ENCODE peak calls at places on chromosome 12, in seven cellular contexts. N, R, J, V, H, M and Z are unnamed samples.

GRCh38 chr12:75666126-75666979 is 154.9 kb upstream of the KRR1 start:
- DNase-seq in N (no peak), R (no peak), J (no peak), V (no peak), H (peak; percentile 97), M (no peak), Z (no peak)

GRCh38 chr12:5907812-5908211 is 37.2 kb downstream of the ANO2 start:
- DNase-seq in N (no peak), R (no peak), J (no peak), V (no peak), H (no peak), M (no peak), Z (no peak)

GRCh38 chr12:6376079-6376941 is 947 bp upstream of the SCNN1A start:
- DNase-seq in N (no peak), R (peak; percentile 39), J (peak; percentile 74), V (peak; percentile 55), H (peak; percentile 64), M (no peak), Z (no peak)

GRCh38 chr12:95390192-95390591 is 83.8 kb upstream of the METAP2 start:
- DNase-seq in N (no peak), R (no peak), J (no peak), V (no peak), H (no peak), M (peak; percentile 19), Z (no peak)

GRCh38 chr12:126936181-126936851 is 1330.7 kb upstream of the TMEM132C start:
- DNase-seq in N (peak; percentile 19), R (no peak), J (no peak), V (no peak), H (no peak), M (peak; percentile 7), Z (no peak)

GRCh38 chr12:93173178-93173957 is 204.4 kb upstream of the NUDT4 start:
- DNase-seq in N (no peak), R (no peak), J (no peak), V (no peak), H (no peak), M (no peak), Z (no peak)

GRCh38 chr12:55068416-55069010 is 48.7 kb downstream of the NEUROD4 start:
- DNase-seq in N (peak; percentile 51), R (peak; percentile 69), J (no peak), V (peak; percentile 48), H (peak; percentile 30), M (no peak), Z (peak; percentile 53)

GRCh38 chr12:26566670-26567069 is 266.3 kb downstream of the ITPR2 start:
- DNase-seq in N (no peak), R (no peak), J (no peak), V (no peak), H (no peak), M (no peak), Z (no peak)

GRCh38 chr12:3247077-3247476 is 169.9 kb downstream of the TSPAN9 start:
- DNase-seq in N (no peak), R (no peak), J (no peak), V (no peak), H (no peak), M (no peak), Z (no peak)

GRCh38 chr12:33813536-33813935 is 208.8 kb upstream of the ALG10 start:
- DNase-seq in N (no peak), R (no peak), J (no peak), V (no peak), H (no peak), M (no peak), Z (no peak)

GRCh38 chr12:44847888-44848770 is 28.0 kb downstream of the NELL2 start:
- DNase-seq in N (no peak), R (no peak), J (no peak), V (no peak), H (no peak), M (peak; percentile 40), Z (no peak)

GRCh38 chr12:81811066-81811777 is 52.1 kb upstream of the PPFIA2 start:
- DNase-seq in N (no peak), R (no peak), J (no peak), V (no peak), H (no peak), M (no peak), Z (no peak)

GRCh38 chr12:125272252-125272980 is 207.2 kb downstream of the AACS start:
- DNase-seq in N (no peak), R (no peak), J (no peak), V (no peak), H (no peak), M (no peak), Z (no peak)

GRCh38 chr12:23585782-23586163 is 363.7 kb downstream of the SOX5 start:
- DNase-seq in N (no peak), R (no peak), J (peak; percentile 80), V (no peak), H (no peak), M (no peak), Z (peak; percentile 24)

GRCh38 chr12:51415931-51416330 is 8.7 kb upstream of the SLC4A8 start:
- DNase-seq in N (no peak), R (no peak), J (no peak), V (no peak), H (no peak), M (no peak), Z (no peak)

GRCh38 chr12:121989951-121990647 is 31.6 kb upstream of the BCL7A start:
- DNase-seq in N (no peak), R (no peak), J (no peak), V (no peak), H (no peak), M (no peak), Z (no peak)

GRCh38 chr12:30696486-30696885 is 817 bp upstream of the IPO8 start:
- DNase-seq in N (no peak), R (no peak), J (peak; percentile 64), V (peak; percentile 26), H (no peak), M (no peak), Z (no peak)

GRCh38 chr12:120262852-120263724 is 2.4 kb downstream of the PXN start:
- DNase-seq in N (no peak), R (no peak), J (no peak), V (no peak), H (no peak), M (no peak), Z (no peak)

GRCh38 chr12:89067436-89067835 is 284.9 kb downstream of the DUSP6 start:
- DNase-seq in N (peak; percentile 15), R (no peak), J (no peak), V (no peak), H (no peak), M (no peak), Z (no peak)

GRCh38 chr12:127145929-127146789 is 1120.8 kb upstream of the TMEM132C start:
- DNase-seq in N (peak; percentile 28), R (peak; percentile 96), J (no peak), V (peak; percentile 98), H (no peak), M (no peak), Z (no peak)

DNA sequence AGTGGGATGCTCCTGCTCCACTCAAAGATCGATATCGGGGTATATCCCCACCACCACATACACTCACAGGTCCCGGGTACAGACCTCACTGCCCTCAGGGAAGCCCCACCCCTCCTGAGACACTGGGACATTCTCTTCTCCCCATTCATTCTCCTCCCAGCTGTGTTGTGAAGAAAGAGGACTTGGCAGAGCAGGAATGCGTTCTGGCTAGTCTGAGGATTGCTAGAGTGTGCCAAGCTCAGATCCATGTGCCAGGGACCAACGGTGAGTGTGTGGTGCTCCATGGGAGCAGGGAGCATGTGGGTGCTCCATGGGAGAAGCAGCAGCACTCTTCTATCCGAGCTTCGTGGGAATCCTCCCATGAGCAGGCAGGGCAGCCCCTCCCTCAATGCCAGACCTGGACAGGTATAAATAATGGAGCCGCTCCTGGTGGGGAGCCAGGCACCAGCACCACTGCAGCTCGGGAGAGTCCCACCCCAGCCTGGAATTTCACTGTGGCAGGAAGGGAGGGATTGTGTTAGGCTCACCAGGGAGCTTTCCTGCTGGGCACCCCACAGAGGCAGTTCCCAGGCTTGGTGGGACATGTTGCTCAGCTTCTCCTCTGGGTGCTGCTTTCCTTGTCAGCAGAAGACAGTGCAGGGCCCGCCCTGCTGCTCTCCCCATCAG is 2.3 kb upstream of the KRT5 start:
- DNase-seq in N (peak; percentile 27), R (no peak), J (peak; percentile 27), V (no peak), H (no peak), M (no peak), Z (no peak)
- TF ChIP-seq JUND in N (no peak), R (no peak), J (no peak), V (no peak), H (no peak), M (no peak), Z (no peak)

GRCh38 chr12:41619705-41620104 is 431.6 kb downstream of the PDZRN4 start:
- DNase-seq in N (no peak), R (no peak), J (no peak), V (no peak), H (no peak), M (no peak), Z (no peak)
- TF ChIP-seq JUND in N (no peak), R (no peak), J (no peak), V (no peak), H (no peak), M (no peak), Z (no peak)

DNA sequence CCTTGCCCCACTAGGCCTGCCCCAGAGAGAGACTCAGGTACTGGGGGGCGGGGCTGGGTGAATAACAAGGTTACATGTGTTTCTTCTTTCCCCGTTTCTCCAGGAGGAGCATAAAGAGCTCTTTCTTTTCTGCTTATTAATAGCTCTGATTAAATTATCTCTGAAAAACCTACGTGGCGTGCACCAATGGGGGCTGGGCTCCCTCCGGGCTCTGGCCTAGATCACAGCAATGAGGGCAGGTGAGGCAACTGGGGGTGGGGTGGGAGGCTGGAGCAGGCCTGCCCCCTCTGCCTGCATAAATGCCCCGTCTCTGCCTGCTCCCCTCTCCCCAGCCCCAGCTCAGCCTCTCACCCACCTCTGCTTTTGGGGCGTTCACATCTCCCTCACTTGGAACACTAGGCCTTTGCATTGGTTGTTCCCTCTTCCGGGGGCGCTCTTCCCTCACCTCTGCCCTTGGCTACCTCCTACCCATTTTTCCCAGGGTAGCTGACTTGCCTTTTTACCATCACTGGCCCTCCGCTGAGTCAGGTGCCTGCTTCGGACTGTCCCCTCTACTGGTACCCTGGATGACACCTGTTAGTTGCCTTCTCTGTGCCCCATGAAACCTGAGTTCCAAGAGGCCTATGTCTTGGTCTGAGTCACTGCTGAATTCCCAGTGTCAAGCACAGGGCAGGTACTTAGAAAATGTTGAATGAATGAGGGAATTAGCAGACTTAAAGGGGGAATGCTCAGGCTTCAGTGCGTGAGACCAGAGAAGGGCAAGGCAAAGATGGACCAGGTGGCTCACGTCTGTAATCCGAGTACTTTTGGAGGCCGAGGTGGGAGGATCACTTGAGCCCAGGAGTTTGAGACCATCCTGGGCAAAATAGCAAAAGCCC is 4.0 kb upstream of the FAM222A start:
- DNase-seq in N (no peak), R (no peak), J (no peak), V (no peak), H (no peak), M (no peak), Z (no peak)
- TF ChIP-seq JUND in N (no peak), R (no peak), J (no peak), V (no peak), H (no peak), M (no peak), Z (no peak)

DNA sequence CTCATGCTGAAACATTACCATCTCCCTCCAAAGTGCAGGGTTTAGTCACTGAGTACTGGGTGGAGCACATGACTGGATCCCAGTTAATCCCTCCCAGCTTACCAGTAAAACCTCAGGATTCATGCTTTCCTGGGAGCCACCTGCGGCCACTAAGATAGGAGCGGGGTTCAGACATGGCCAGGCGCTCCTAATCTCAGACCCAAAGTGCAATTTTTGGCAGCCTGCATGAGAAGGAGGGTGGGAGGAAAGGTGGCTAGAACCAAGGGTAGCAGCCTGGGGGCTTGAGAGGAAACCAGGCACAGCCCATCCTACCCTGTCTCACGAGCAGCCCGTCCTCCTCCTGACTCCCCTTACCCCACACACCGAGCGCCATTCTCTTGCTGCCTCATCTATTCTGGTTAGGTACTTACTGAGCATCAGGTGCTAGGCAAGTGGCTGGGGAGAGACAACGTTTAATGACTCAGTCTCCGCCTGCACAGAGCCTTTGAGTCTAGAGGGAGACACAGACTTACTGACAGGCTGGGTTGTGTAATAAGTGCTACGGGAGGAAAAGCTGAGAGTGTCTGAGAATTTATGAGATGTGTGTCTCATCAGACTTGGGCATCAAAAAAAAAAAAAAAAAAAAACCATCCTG is 9.9 kb downstream of the GPRC5A start:
- DNase-seq in N (no peak), R (no peak), J (no peak), V (no peak), H (peak; percentile 37), M (no peak), Z (no peak)
- TF ChIP-seq JUND in N (peak; percentile 53), R (no peak), J (no peak), V (no peak), H (no peak), M (no peak), Z (no peak)